ENCODE peak calls at places on chromosomes 7 and 10, in nine cellular contexts. R, B, Z, C, S, K, O, Q and E are unnamed samples.

GRCh38 chr7:3162286-3162685 is 118.6 kb upstream of the CARD11 start:
- DNase-seq in R (no peak), Z (no peak), S (no peak), B (no peak), Q (peak; percentile 72), O (peak; percentile 54), C (no peak), K (no peak), E (no peak)

GRCh38 chr10:22086730-22087364 is 83.3 kb upstream of the DNAJC1 start:
- DNase-seq in Q (peak; percentile 47), S (peak; percentile 75), Z (no peak), C (no peak), B (no peak), K (peak; percentile 70), O (peak; percentile 79), R (peak; percentile 49), E (peak; percentile 41)

GRCh38 chr10:71225291-71226058 is 13.1 kb downstream of the UNC5B start:
- DNase-seq in B (no peak), S (no peak), K (no peak), C (no peak), O (no peak), Z (no peak), Q (peak; percentile 16), R (no peak), E (no peak)

GRCh38 chr7:17236161-17236560 is 62.3 kb upstream of the AHR start:
- DNase-seq in Z (no peak), O (peak; percentile 93), Q (no peak), K (no peak), C (no peak), R (peak; percentile 24), S (no peak), B (no peak), E (no peak)

GRCh38 chr7:123570390-123571182 is 13.0 kb upstream of the NDUFA5 start:
- DNase-seq in R (no peak), O (no peak), K (no peak), C (no peak), Q (no peak), Z (no peak), S (no peak), B (peak; percentile 75), E (peak; percentile 6)

GRCh38 chr10:110432814-110433565 is 64.7 kb upstream of the DUSP5 start:
- DNase-seq in R (no peak), C (no peak), B (no peak), Q (no peak), K (no peak), Z (no peak), O (no peak), S (no peak), E (no peak)

GRCh38 chr10:101485681-101486554 is 102.1 kb downstream of the POLL start:
- DNase-seq in Z (no peak), K (no peak), B (no peak), C (no peak), S (no peak), R (no peak), Q (no peak), O (peak; percentile 34), E (no peak)

GRCh38 chr7:22564511-22565045 is 64.6 kb upstream of the STEAP1B start:
- DNase-seq in Z (no peak), K (no peak), Q (no peak), C (no peak), O (no peak), S (no peak), R (peak; percentile 97), B (peak; percentile 80), E (no peak)

GRCh38 chr7:16509829-16510228 is 16.8 kb upstream of the LRRC72 start:
- DNase-seq in R (peak; percentile 4), O (peak; percentile 8), S (no peak), B (no peak), C (no peak), Q (no peak), Z (no peak), K (no peak), E (no peak)